ENCODE peak calls at places on chromosomes 16 and 17, in eight cellular contexts. J is psoas muscle, M is GM10248, D is heart left ventricle, V is endothelial cell, U is MCF 10A, N is foreskin fibroblast, I is BJ. R is an unnamed sample.

GRCh38 chr17:20987511-20987910 is 55.3 kb downstream of the USP22 start:
- DNase-seq in J (peak), M (no peak), D (no peak), V (no peak), U (no peak), N (no peak), I (no peak), R (no peak)

GRCh38 chr17:15999974-16000827 is 577 bp downstream of the TTC19 start:
- DNase-seq in J (no peak), M (peak), D (peak), V (peak), U (peak), N (peak), I (no peak), R (no peak)

GRCh38 chr16:71542377-71542776 is 16.2 kb downstream of the CHST4 start:
- DNase-seq in J (no peak), M (peak), D (no peak), V (peak), U (peak), N (peak), I (no peak), R (no peak)

GRCh38 chr17:65783845-65784334 is 222.4 kb upstream of the AXIN2 start:
- DNase-seq in J (no peak), M (no peak), D (no peak), V (no peak), U (peak), N (peak), I (peak), R (no peak)

GRCh38 chr17:56358651-56359050 is 205.4 kb downstream of the ANKFN1 start:
- DNase-seq in J (no peak), M (no peak), D (no peak), V (no peak), U (peak), N (peak), I (no peak), R (no peak)

GRCh38 chr17:42202696-42203095 is 8.4 kb upstream of the GHDC start:
- DNase-seq in J (no peak), M (no peak), D (no peak), V (no peak), U (no peak), N (no peak), I (no peak), R (no peak)

GRCh38 chr17:1126801-1127550 is 52.8 kb downstream of the ABR start:
- DNase-seq in J (no peak), M (no peak), D (peak), V (no peak), U (no peak), N (no peak), I (no peak), R (no peak)

GRCh38 chr16:46762583-46762982 is 14.4 kb upstream of the MYLK3 start:
- DNase-seq in J (no peak), M (no peak), D (no peak), V (no peak), U (peak), N (no peak), I (no peak), R (no peak)

GRCh38 chr17:50893183-50893993 is 27.2 kb upstream of the TOB1 start:
- DNase-seq in J (no peak), M (no peak), D (no peak), V (no peak), U (peak), N (peak), I (no peak), R (no peak)

GRCh38 chr16:28863929-28864886 is 565 bp downstream of the SH2B1 start:
- DNase-seq in J (no peak), M (no peak), D (no peak), V (peak), U (no peak), N (peak), I (no peak), R (no peak)

GRCh38 chr16:88697831-88698693 is 8.1 kb downstream of the RNF166 start:
- DNase-seq in J (no peak), M (no peak), D (no peak), V (no peak), U (no peak), N (no peak), I (no peak), R (peak)
- TF ChIP-seq CTCF in J (peak), M (peak), D (peak), V (peak), U (peak), N (peak), I (peak), R (peak)

GRCh38 chr16:50369133-50369804 is 481 bp upstream of the BRD7 start:
- DNase-seq in J (no peak), M (no peak), D (no peak), V (no peak), U (no peak), N (no peak), I (no peak), R (no peak)
- TF ChIP-seq CTCF in J (no peak), M (no peak), D (no peak), V (no peak), U (no peak), N (no peak), I (no peak), R (no peak)

GRCh38 chr17:5078106-5079028 is at the start of gene ZFP3:
- DNase-seq in J (peak), M (peak), D (peak), V (peak), U (no peak), N (peak), I (peak), R (peak)
- TF ChIP-seq CTCF in J (peak), M (no peak), D (peak), V (no peak), U (no peak), N (no peak), I (peak), R (no peak)

DNA sequence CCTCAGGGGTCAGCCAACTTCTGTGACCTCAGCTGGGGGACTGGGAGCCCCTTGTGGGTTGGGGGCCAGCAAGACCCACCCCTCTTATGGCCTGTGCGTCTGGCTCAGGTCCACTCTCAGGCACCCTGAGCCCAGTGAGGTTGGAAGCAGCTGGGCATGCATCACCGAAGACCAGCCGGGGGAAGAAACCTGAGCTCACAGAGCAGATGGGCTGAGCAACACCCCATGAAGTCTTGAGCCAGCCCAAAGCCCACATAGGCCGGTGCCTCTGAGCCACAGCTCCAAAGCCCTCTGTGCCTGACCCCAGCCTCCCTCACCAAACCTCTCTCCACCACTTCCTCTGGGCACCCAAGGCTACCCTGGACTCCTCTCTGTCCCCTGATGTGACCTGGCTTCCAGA is 166.6 kb downstream of the RBFOX3 start:
- DNase-seq in J (no peak), M (no peak), D (no peak), V (no peak), U (no peak), N (no peak), I (no peak), R (no peak)
- TF ChIP-seq CTCF in J (no peak), M (no peak), D (no peak), V (no peak), U (no peak), N (no peak), I (no peak), R (no peak)

GRCh38 chr17:74356640-74357465 is 4.8 kb downstream of the BTBD17 start:
- DNase-seq in J (no peak), M (no peak), D (no peak), V (peak), U (no peak), N (no peak), I (no peak), R (no peak)
- TF ChIP-seq CTCF in J (no peak), M (no peak), D (no peak), V (no peak), U (no peak), N (no peak), I (no peak), R (no peak)

DNA sequence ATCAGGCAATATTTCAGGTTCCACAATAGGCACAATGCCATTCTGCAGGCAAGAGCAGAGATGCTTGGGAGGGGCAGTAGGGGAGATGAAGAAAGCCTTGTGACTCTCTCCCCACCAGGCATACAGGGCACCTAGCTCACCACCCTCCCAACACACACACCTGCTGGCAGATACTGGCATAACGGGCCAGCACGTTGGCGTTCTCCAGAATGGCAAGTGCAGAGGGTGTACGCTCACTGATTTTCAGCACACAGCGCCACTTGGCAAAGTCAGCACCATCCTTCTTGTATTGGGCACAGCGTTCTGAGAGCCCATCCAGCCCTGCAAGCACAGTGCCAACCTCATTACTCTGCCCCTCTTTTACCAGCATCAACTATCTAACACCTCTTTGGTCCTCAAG is 2.2 kb downstream of the ALDOC start:
- DNase-seq in J (no peak), M (no peak), D (no peak), V (no peak), U (no peak), N (no peak), I (no peak), R (no peak)
- TF ChIP-seq CTCF in J (no peak), M (no peak), D (no peak), V (no peak), U (no peak), N (no peak), I (peak), R (no peak)

DNA sequence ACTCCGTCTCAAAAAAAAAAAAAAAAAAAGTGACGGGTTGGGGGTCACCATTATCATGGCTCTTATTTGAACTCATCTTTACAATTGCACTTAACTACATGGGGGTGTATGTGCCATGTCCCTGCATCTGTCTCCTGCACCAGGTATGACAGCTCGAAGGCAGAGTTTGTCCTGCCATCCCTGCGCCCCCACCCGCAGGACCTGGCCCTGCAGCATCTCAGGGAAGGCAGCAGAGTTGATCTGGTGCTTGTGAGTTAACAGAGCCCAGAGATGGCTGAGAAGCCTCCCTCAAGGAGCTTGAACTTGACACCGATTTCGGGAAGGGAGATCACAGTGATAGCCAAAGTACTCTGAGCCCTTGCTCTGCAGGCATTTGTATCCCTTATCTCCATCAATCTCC is 44.8 kb downstream of the C16orf82 start:
- DNase-seq in J (no peak), M (no peak), D (no peak), V (no peak), U (no peak), N (no peak), I (no peak), R (no peak)
- TF ChIP-seq CTCF in J (no peak), M (no peak), D (no peak), V (no peak), U (no peak), N (no peak), I (no peak), R (no peak)

GRCh38 chr17:38868968-38869646 is 751 bp upstream of the LASP1 start:
- DNase-seq in J (peak), M (peak), D (peak), V (peak), U (peak), N (peak), I (peak), R (peak)

GRCh38 chr17:38864636-38865398 is 5.0 kb upstream of the LASP1 start:
- DNase-seq in J (no peak), M (no peak), D (peak), V (no peak), U (peak), N (peak), I (no peak), R (no peak)

GRCh38 chr17:38869647-38870258 is at the start of gene LASP1:
- DNase-seq in J (peak), M (peak), D (peak), V (peak), U (peak), N (peak), I (no peak), R (peak)

GRCh38 chr17:38868095-38868967 is 1.5 kb upstream of the LASP1 start:
- DNase-seq in J (peak), M (no peak), D (peak), V (peak), U (no peak), N (peak), I (no peak), R (no peak)

DNA sequence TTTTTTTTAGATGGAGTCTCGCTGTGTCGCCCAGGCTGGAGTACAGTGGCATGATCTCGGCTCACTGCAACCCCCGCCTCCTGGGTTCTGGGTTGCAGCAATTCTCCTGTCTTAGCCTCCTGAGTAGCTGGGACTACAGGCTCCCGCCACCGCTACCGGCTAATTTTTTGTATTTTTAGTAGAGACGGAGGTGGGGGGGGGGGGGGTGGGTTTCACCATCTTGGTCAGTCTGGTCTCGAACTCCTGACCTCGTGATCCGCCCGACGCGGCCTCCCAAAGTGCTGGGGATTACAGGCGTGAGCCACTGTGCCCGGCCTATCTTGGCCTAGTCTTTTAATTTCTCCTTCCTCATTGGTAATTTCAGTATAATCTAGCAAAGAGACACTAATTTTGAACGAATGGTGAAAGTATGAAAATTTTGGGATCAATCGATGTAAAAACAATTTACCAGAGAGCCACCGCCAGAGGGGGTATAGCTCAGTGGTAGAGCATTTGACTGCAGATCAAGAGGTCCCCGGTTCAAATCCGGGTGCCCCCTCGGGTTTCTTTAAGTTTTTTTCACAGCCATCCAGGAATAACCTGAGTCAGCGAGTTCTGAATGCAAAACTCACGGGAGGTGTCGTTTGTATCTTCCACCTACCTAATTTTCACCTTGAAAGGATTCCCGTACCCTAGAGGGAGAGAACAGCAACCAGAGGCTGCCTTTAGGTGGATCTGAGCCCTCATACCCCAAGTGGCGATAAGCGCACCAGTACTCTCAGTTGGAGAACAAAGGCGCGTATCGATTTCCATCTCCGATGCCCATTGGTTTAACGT is 2.5 kb upstream of the LASP1 start:
- DNase-seq in J (no peak), M (no peak), D (peak), V (peak), U (peak), N (peak), I (no peak), R (no peak)
- TF ChIP-seq CTCF in J (no peak), M (no peak), D (no peak), V (peak), U (no peak), N (peak), I (no peak), R (peak)